ENCODE peak calls at places on chromosomes 16 and 17, in five cellular contexts. E is HTR-8/SVneo, U is omental fat pad, I is AG08396, N is A549. V is an unnamed sample.

GRCh38 chr17:80082403-80083135 is 18.8 kb upstream of the GAA start:
- DNase-seq in E (peak), U (no peak), I (peak), N (peak), V (peak)

GRCh38 chr16:89357460-89357859 is 132.9 kb downstream of the ANKRD11 start:
- DNase-seq in E (no peak), U (no peak), I (no peak), N (no peak), V (peak)

GRCh38 chr17:40319651-40320550 is 10.9 kb downstream of the RARA start:
- DNase-seq in E (no peak), U (peak), I (no peak), N (no peak), V (no peak)

GRCh38 chr16:5509794-5510193 is 412.2 kb upstream of the EEF2KMT start:
- DNase-seq in E (no peak), U (no peak), I (no peak), N (no peak), V (no peak)

GRCh38 chr16:64397945-64398508 is 723.8 kb downstream of the CDH11 start:
- DNase-seq in E (no peak), U (no peak), I (no peak), N (no peak), V (peak)

GRCh38 chr16:79658301-79659001 is 57.9 kb upstream of the MAF start:
- DNase-seq in E (peak), U (no peak), I (peak), N (peak), V (no peak)

GRCh38 chr17:68101992-68102758 is 66.6 kb downstream of the KPNA2 start:
- DNase-seq in E (no peak), U (no peak), I (no peak), N (peak), V (no peak)

GRCh38 chr17:82050152-82050760 is 1.4 kb downstream of the RFNG start:
- DNase-seq in E (no peak), U (no peak), I (no peak), N (no peak), V (no peak)

GRCh38 chr16:87790278-87791023 is 24.7 kb upstream of the KLHDC4 start:
- DNase-seq in E (peak), U (no peak), I (peak), N (peak), V (no peak)

GRCh38 chr17:2364132-2365116 is 27.1 kb downstream of the SGSM2 start:
- DNase-seq in E (no peak), U (no peak), I (no peak), N (no peak), V (no peak)

GRCh38 chr17:59160203-59161025 is 4.9 kb downstream of the PRR11 start:
- DNase-seq in E (no peak), U (no peak), I (no peak), N (no peak), V (no peak)

GRCh38 chr17:13002761-13003453 is 14.9 kb downstream of the ELAC2 start:
- DNase-seq in E (peak), U (peak), I (peak), N (peak), V (peak)

GRCh38 chr17:40364121-40364861 is at the start of gene GJD3:
- DNase-seq in E (no peak), U (no peak), I (no peak), N (no peak), V (no peak)

GRCh38 chr17:7842380-7842949 is 8.4 kb downstream of the KDM6B start:
- DNase-seq in E (peak), U (peak), I (peak), N (peak), V (peak)

GRCh38 chr17:42754782-42755181 is 6.2 kb upstream of the RAMP2 start:
- DNase-seq in E (no peak), U (no peak), I (no peak), N (no peak), V (no peak)

GRCh38 chr17:13562271-13562800 is 39.4 kb downstream of the HS3ST3A1 start:
- DNase-seq in E (peak), U (peak), I (no peak), N (peak), V (no peak)

GRCh38 chr17:75633484-75634375 is 496 bp downstream of the SMIM5 start:
- DNase-seq in E (peak), U (peak), I (peak), N (peak), V (peak)

GRCh38 chr17:12485361-12485911 is 180.3 kb upstream of the MYOCD start:
- DNase-seq in E (peak), U (no peak), I (no peak), N (no peak), V (peak)

GRCh38 chr17:17305282-17305801 is 2.2 kb downstream of the NT5M start:
- DNase-seq in E (no peak), U (no peak), I (no peak), N (no peak), V (no peak)

GRCh38 chr17:66625321-66625767 is 209.6 kb upstream of the CACNG5 start:
- DNase-seq in E (peak), U (no peak), I (peak), N (peak), V (peak)

GRCh38 chr17:53570731-53571130 is 252.0 kb upstream of the KIF2B start:
- DNase-seq in E (peak), U (no peak), I (no peak), N (no peak), V (no peak)

GRCh38 chr17:30970757-30971567 is at the start of gene RNF135:
- DNase-seq in E (peak), U (peak), I (peak), N (peak), V (peak)

GRCh38 chr17:55825213-55825612 is 74.4 kb downstream of the PCTP start:
- DNase-seq in E (no peak), U (no peak), I (no peak), N (peak), V (peak)

GRCh38 chr17:74610108-74610507 is 13.4 kb downstream of the CD300E start:
- DNase-seq in E (no peak), U (no peak), I (no peak), N (no peak), V (no peak)

GRCh38 chr17:40318835-40319332 is 9.9 kb downstream of the RARA start:
- DNase-seq in E (no peak), U (peak), I (no peak), N (no peak), V (no peak)

GRCh38 chr16:81374514-81374913 is 59.8 kb downstream of the GAN start:
- DNase-seq in E (no peak), U (no peak), I (no peak), N (no peak), V (no peak)

GRCh38 chr16:30923554-30924085 is at the start of gene FBXL19:
- DNase-seq in E (no peak), U (no peak), I (peak), N (no peak), V (no peak)

GRCh38 chr17:1714980-1715802 is 5.0 kb upstream of the TLCD2 start:
- DNase-seq in E (peak), U (peak), I (peak), N (peak), V (peak)

GRCh38 chr16:65481956-65482355 is 360.1 kb upstream of the CDH11 start:
- DNase-seq in E (no peak), U (no peak), I (no peak), N (no peak), V (no peak)

GRCh38 chr16:85593503-85594195 is 19.5 kb upstream of the GSE1 start:
- DNase-seq in E (no peak), U (no peak), I (no peak), N (no peak), V (peak)

GRCh38 chr16:28923652-28924398 is 1.2 kb downstream of the RABEP2 start:
- DNase-seq in E (no peak), U (no peak), I (no peak), N (no peak), V (no peak)

GRCh38 chr17:72984925-72985322 is 107.6 kb downstream of the SLC39A11 start:
- DNase-seq in E (no peak), U (no peak), I (no peak), N (no peak), V (no peak)

GRCh38 chr16:57795431-57795878 is 6.8 kb downstream of the KIFC3 start:
- DNase-seq in E (peak), U (no peak), I (peak), N (peak), V (peak)

GRCh38 chr16:31513126-31513525 is 4.9 kb upstream of the RUSF1 start:
- DNase-seq in E (peak), U (no peak), I (peak), N (peak), V (no peak)

GRCh38 chr16:88047462-88047861 is 96.2 kb downstream of the BANP start:
- DNase-seq in E (no peak), U (no peak), I (no peak), N (no peak), V (no peak)

GRCh38 chr16:84562174-84562815 is 55.6 kb downstream of the COTL1 start:
- DNase-seq in E (no peak), U (no peak), I (no peak), N (no peak), V (no peak)

GRCh38 chr17:37791985-37792384 is 47.1 kb upstream of the HNF1B start:
- DNase-seq in E (no peak), U (no peak), I (no peak), N (no peak), V (no peak)

GRCh38 chr16:73095885-73096341 is 48.0 kb upstream of the ZFHX3 start:
- DNase-seq in E (no peak), U (no peak), I (no peak), N (peak), V (peak)